ENCODE peak calls at places on chromosomes 3 and 15, in four cellular contexts. C is effector memory CD4-positive, alpha-beta T cell; L is colonic mucosa; O is mucosa of descending colon. Z is an unnamed sample. For H3K36me3 and H3K4me1, the result is how much of the 10 kb centered on the place peaks cover.

GRCh38 chr3:126545544-126545943 is 13.2 kb downstream of the C3orf22 start:
- DNase-seq in C (no peak), L (peak), O (no peak), Z (no peak)

GRCh38 chr3:141370065-141370533 is 1.8 kb downstream of the ZBTB38 start:
- DNase-seq in C (peak), L (peak), O (no peak), Z (peak)

GRCh38 chr15:78950906-78951840 is 6.3 kb upstream of the CTSH start:
- DNase-seq in C (no peak), L (no peak), O (no peak), Z (no peak)

GRCh38 chr15:62477929-62478328 is 312.8 kb upstream of the C2CD4B start:
- DNase-seq in C (no peak), L (no peak), O (no peak), Z (no peak)

GRCh38 chr3:107953707-107954106 is 137.1 kb downstream of the CD47 start:
- DNase-seq in C (no peak), L (no peak), O (no peak), Z (no peak)

GRCh38 chr3:196504556-196504955 is 988 bp upstream of the RNF168 start:
- DNase-seq in C (no peak), L (no peak), O (no peak), Z (no peak)

GRCh38 chr3:104031598-104031997 is 1335.1 kb upstream of the ALCAM start:
- DNase-seq in C (no peak), L (no peak), O (no peak), Z (no peak)

GRCh38 chr15:44537728-44538240 is 837 bp downstream of the EIF3J start:
- DNase-seq in C (no peak), L (no peak), O (no peak), Z (no peak)

GRCh38 chr3:114557791-114558190 is 264.0 kb downstream of the TIGIT start:
- DNase-seq in C (no peak), L (no peak), O (no peak), Z (no peak)

GRCh38 chr3:169041677-169042171 is 621.8 kb downstream of the MECOM start:
- DNase-seq in C (no peak), L (no peak), O (no peak), Z (no peak)

GRCh38 chr3:31979006-31979697 is 1.9 kb downstream of the OSBPL10 start:
- DNase-seq in C (no peak), L (no peak), O (no peak), Z (no peak)

GRCh38 chr15:41836072-41836471 is 2.6 kb upstream of the PLA2G4B start:
- DNase-seq in C (no peak), L (no peak), O (no peak), Z (no peak)

GRCh38 chr3:29353807-29354206 is 72.9 kb downstream of the RBMS3 start:
- DNase-seq in C (no peak), L (no peak), O (no peak), Z (no peak)

GRCh38 chr15:67076147-67076843 is 10.9 kb downstream of the SMAD3 start:
- DNase-seq in C (no peak), L (no peak), O (no peak), Z (no peak)

GRCh38 chr3:135513106-135514063 is 452.1 kb upstream of the PPP2R3A start:
- DNase-seq in C (no peak), L (no peak), O (no peak), Z (no peak)

GRCh38 chr3:112654979-112655378 is 14.0 kb upstream of the CCDC80 start:
- DNase-seq in C (no peak), L (no peak), O (no peak), Z (no peak)

GRCh38 chr3:187066228-187066995 is 72.9 kb downstream of the RPL39L start:
- DNase-seq in C (no peak), L (no peak), O (no peak), Z (no peak)

GRCh38 chr15:62544446-62544845 is 379.4 kb upstream of the C2CD4B start:
- DNase-seq in C (no peak), L (no peak), O (no peak), Z (no peak)

DNA sequence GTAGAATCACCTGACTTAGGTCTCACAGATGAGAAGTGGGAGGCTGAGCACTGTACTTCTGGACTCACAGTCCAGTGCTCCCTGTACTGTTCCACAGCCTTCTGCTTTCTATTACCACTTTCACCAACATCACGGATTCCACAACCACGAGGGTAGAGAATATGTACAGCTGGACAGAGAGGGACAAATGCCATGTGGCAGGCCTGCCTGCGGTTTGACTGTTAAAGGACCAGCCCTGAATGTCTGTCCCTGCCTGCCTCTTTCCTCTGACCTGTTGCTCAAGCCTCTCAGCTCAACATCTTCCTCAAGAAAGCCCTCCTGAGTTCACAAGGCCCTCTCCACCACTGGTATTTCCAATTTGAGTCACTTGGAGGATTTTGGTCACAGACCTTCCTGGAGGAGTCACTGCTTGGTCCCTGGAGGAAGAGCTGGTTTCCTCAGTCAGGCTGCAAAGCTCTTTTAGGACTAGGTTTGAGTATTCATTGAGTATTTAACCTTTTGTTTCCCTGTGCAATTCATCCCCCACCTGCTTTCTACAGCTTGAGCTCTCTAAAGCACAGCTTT is 49.1 kb downstream of the RAB11A start:
- DNase-seq in C (no peak), L (no peak), O (no peak), Z (no peak)
- H3K36me3 ChIP-seq in C (under half), L (under half), O (under half), Z (under half)

GRCh38 chr15:85500060-85500708 is 119.8 kb downstream of the AKAP13 start:
- DNase-seq in C (no peak), L (no peak), O (no peak), Z (no peak)
- H3K4me1 ChIP-seq in C (under half), L (under half), O (under half), Z (under half)

GRCh38 chr3:182045721-182046120 is 334.0 kb downstream of the SOX2 start:
- DNase-seq in C (no peak), L (no peak), O (no peak), Z (no peak)
- H3K36me3 ChIP-seq in C (under half), L (under half), O (under half), Z (under half)

GRCh38 chr3:66475386-66476020 is 25.3 kb downstream of the LRIG1 start:
- DNase-seq in C (no peak), L (peak), O (no peak), Z (peak)
- H3K4me1 ChIP-seq in C (under half), L (under half), O (half or more), Z (half or more)

GRCh38 chr15:52277575-52277974 is 18.0 kb downstream of the MYO5C start:
- DNase-seq in C (no peak), L (no peak), O (no peak), Z (no peak)
- H3K36me3 ChIP-seq in C (under half), L (under half), O (under half), Z (under half)

Z was measured in pancreas.